ENCODE peak calls at places on chromosomes 4 and X, in nine cellular contexts. D is H9, A is right cardiac atrium, O is spleen, Y is right atrium auricular region, U is mesendoderm, P is ovary, I is left lung, H is AG04450. W is an unnamed sample.

GRCh38 chr4:125085-125820 is 952 bp downstream of the ZNF718 start:
- DNase-seq in U (peak; percentile 84), I (peak; percentile 88), H (no peak), D (peak; percentile 74), P (peak; percentile 32), O (peak; percentile 89), A (peak; percentile 60), Y (peak; percentile 59), W (peak; percentile 46)

GRCh38 chr4:182062936-182063335 is 180.3 kb upstream of the TENM3 start:
- DNase-seq in D (no peak), I (no peak), O (no peak), A (no peak), U (no peak), H (peak; percentile 66), Y (no peak), P (no peak), W (no peak)

GRCh38 chr4:7323872-7324650 is 110.7 kb downstream of the PSAPL1 start:
- DNase-seq in D (no peak), A (peak; percentile 10), U (peak; percentile 31), Y (no peak), I (peak; percentile 35), H (no peak), P (no peak), O (peak; percentile 76), W (no peak)

GRCh38 chrX:101025126-101025525 is 26.8 kb downstream of the TRMT2B start:
- DNase-seq in U (no peak), P (no peak), O (no peak), H (no peak), Y (no peak), A (no peak), D (no peak), I (no peak), W (no peak)

GRCh38 chr4:110821186-110821585 is 198.3 kb upstream of the PITX2 start:
- DNase-seq in D (no peak), Y (no peak), I (no peak), H (no peak), A (no peak), U (no peak), O (no peak), P (no peak), W (no peak)

GRCh38 chrX:361231-362145 is 25.2 kb downstream of the PPP2R3B start:
- DNase-seq in U (no peak), D (no peak), Y (no peak), P (no peak), H (no peak), A (no peak), O (peak; percentile 62), I (peak; percentile 68), W (no peak)

GRCh38 chrX:45623266-45623665 is 422.6 kb upstream of the DIPK2B start:
- DNase-seq in H (peak; percentile 76), D (no peak), Y (no peak), U (no peak), A (no peak), O (no peak), P (no peak), I (no peak), W (no peak)

GRCh38 chrX:85243761-85244410 is at the start of the genes SATL1 and ZNF711:
- DNase-seq in A (peak; percentile 73), U (peak; percentile 95), O (peak; percentile 70), I (peak; percentile 64), P (peak; percentile 71), D (peak; percentile 84), Y (peak; percentile 60), H (no peak), W (peak; percentile 53)

GRCh38 chr4:187544461-187545053 is 451.0 kb upstream of the ZFP42 start:
- DNase-seq in I (no peak), D (no peak), O (no peak), U (no peak), P (no peak), A (no peak), Y (no peak), H (no peak), W (no peak)

GRCh38 chr4:25449270-25449669 is 72.2 kb downstream of the ANAPC4 start:
- DNase-seq in D (no peak), H (no peak), I (no peak), P (no peak), Y (no peak), U (peak; percentile 43), O (no peak), A (no peak), W (no peak)

GRCh38 chrX:130176942-130177341 is 5.2 kb downstream of the RAB33A start:
- DNase-seq in Y (no peak), A (no peak), I (no peak), H (no peak), P (no peak), D (no peak), U (no peak), O (no peak), W (no peak)

GRCh38 chrX:47579537-47579936 is 2.7 kb upstream of the TIMP1 start:
- DNase-seq in U (no peak), D (no peak), H (no peak), P (no peak), Y (peak; percentile 61), O (no peak), A (no peak), I (no peak), W (peak; percentile 38)

GRCh38 chr4:40254961-40255721 is 58.3 kb downstream of the RHOH start:
- DNase-seq in A (no peak), D (no peak), O (no peak), Y (no peak), P (no peak), U (no peak), I (no peak), H (no peak), W (no peak)

GRCh38 chrX:84160736-84161135 is 27.3 kb downstream of the RPS6KA6 start:
- DNase-seq in A (no peak), U (no peak), P (no peak), I (no peak), D (no peak), O (no peak), Y (no peak), H (no peak), W (no peak)

GRCh38 chrX:84165716-84166115 is 22.3 kb downstream of the RPS6KA6 start:
- DNase-seq in D (no peak), O (no peak), P (no peak), Y (no peak), H (no peak), U (no peak), A (no peak), I (no peak), W (no peak)

GRCh38 chrX:84156831-84157230 is 31.2 kb downstream of the RPS6KA6 start:
- DNase-seq in A (no peak), D (no peak), P (no peak), Y (no peak), I (no peak), U (no peak), O (no peak), H (no peak), W (no peak)

GRCh38 chrX:84161641-84162040 is 26.4 kb downstream of the RPS6KA6 start:
- DNase-seq in P (no peak), O (no peak), D (no peak), U (no peak), H (no peak), I (no peak), Y (no peak), A (no peak), W (no peak)

GRCh38 chrX:84162401-84162800 is 25.6 kb downstream of the RPS6KA6 start:
- DNase-seq in H (no peak), U (no peak), D (no peak), O (no peak), Y (no peak), I (no peak), P (no peak), A (no peak), W (no peak)
- H3K27ac ChIP-seq in H (no peak overlapping the region), U (no peak overlapping the region), D (no peak overlapping the region), O (no peak overlapping the region), Y (no peak overlapping the region), I (no peak overlapping the region), P (no peak overlapping the region), A (no peak overlapping the region), W (no peak overlapping the region)

GRCh38 chrX:79366888-79367749 is at the start of gene ITM2A:
- DNase-seq in Y (peak; percentile 63), H (no peak), I (peak; percentile 53), O (peak; percentile 87), D (peak; percentile 60), U (peak; percentile 79), P (peak; percentile 65), A (peak; percentile 85), W (peak; percentile 41)
- H3K27ac ChIP-seq in Y (peak within 1 kb of the TSS; percentile 63), H (no peak within 1 kb of the TSS), I (peak within 1 kb of the TSS; percentile 10), O (peak within 1 kb of the TSS; percentile 76), D (no peak within 1 kb of the TSS), U (peak within 1 kb of the TSS; percentile 81), P (no peak within 1 kb of the TSS), A (peak within 1 kb of the TSS; percentile 54), W (no peak within 1 kb of the TSS)

GRCh38 chrX:106780259-106780658 is 22.2 kb upstream of the TBC1D8B start:
- DNase-seq in O (no peak), A (no peak), Y (no peak), D (no peak), I (no peak), P (no peak), H (no peak), U (no peak), W (no peak)
- H3K27ac ChIP-seq in O (no peak overlapping the region), A (no peak overlapping the region), Y (no peak overlapping the region), D (no peak overlapping the region), I (no peak overlapping the region), P (no peak overlapping the region), H (no peak overlapping the region), U (no peak overlapping the region), W (no peak overlapping the region)

GRCh38 chr4:20253799-20254409 is 2.2 kb downstream of the SLIT2 start:
- DNase-seq in Y (no peak), P (peak; percentile 30), O (peak; percentile 75), U (peak; percentile 42), I (peak; percentile 76), A (peak; percentile 82), H (no peak), D (peak; percentile 35), W (peak; percentile 6)
- H3K27ac ChIP-seq in Y (no peak overlapping the region), P (no peak overlapping the region), O (peak overlapping the region; percentile 77), U (no peak overlapping the region), I (peak overlapping the region; percentile 43), A (no peak overlapping the region), H (no peak overlapping the region), D (no peak overlapping the region), W (no peak overlapping the region)

GRCh38 chr4:23582671-23583070 is 307.2 kb downstream of the PPARGC1A start:
- DNase-seq in P (no peak), U (no peak), H (no peak), D (no peak), I (no peak), A (no peak), O (no peak), Y (no peak), W (no peak)
- H3K27ac ChIP-seq in P (no peak overlapping the region), U (no peak overlapping the region), H (no peak overlapping the region), D (no peak overlapping the region), I (no peak overlapping the region), A (no peak overlapping the region), O (no peak overlapping the region), Y (no peak overlapping the region), W (no peak overlapping the region)

DNA sequence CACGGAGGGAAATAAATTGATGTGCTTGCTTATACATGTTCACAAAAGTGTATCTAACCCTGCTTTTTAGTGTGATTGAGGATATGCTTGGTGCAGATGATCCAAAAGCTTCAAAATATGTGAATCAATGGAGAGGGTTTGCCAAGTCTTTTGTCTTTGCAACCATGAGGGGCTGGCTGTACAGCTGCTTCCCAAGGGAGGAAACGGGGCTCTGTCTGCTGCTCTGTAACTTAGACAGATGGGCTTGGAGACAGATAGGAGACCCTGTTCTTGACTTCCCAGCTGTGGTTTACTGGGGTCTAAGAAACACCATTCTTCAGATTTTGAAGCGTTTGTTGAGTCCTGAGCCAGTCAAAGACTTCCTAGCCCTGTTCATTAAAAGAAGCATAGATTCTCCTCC is 152.3 kb downstream of the DCLK2 start:
- DNase-seq in I (no peak), A (no peak), Y (no peak), U (no peak), O (no peak), H (no peak), P (no peak), D (no peak), W (no peak)
- H3K27ac ChIP-seq in I (no peak overlapping the region), A (no peak overlapping the region), Y (no peak overlapping the region), U (no peak overlapping the region), O (no peak overlapping the region), H (peak overlapping the region; percentile 60), P (no peak overlapping the region), D (no peak overlapping the region), W (no peak overlapping the region)